ENCODE peak calls at places on chromosomes 5 and 9, in nine cellular contexts. J is transverse colon; Q is brain microvascular endothelial cell; I is CD8-positive, alpha-beta memory T cell; N is HAP-1; F is cardiac muscle cell; S is body of pancreas; R is BJ; M is effector memory CD4-positive, alpha-beta T cell. L is an unnamed sample.
A peak's percentile ranks its signal among the peaks of the same experiment; 100 is the strongest.

GRCh38 chr5:39892708-39893107 is 467.9 kb upstream of the DAB2 start:
- DNase-seq in J (no peak), Q (peak; percentile 40), I (no peak), N (no peak), F (peak; percentile 14), S (no peak), R (no peak), M (no peak), L (no peak)

GRCh38 chr9:90697782-90698181 is 55.2 kb upstream of the DIRAS2 start:
- DNase-seq in J (no peak), Q (no peak), I (no peak), N (no peak), F (no peak), S (no peak), R (no peak), M (no peak), L (no peak)

GRCh38 chr5:130138406-130139060 is 234.3 kb downstream of the CHSY3 start:
- DNase-seq in J (no peak), Q (peak; percentile 57), I (no peak), N (no peak), F (peak; percentile 37), S (no peak), R (peak; percentile 2), M (no peak), L (no peak)

GRCh38 chr9:89037325-89037724 is 46.1 kb downstream of the S1PR3 start:
- DNase-seq in J (no peak), Q (no peak), I (no peak), N (no peak), F (no peak), S (no peak), R (no peak), M (no peak), L (no peak)

GRCh38 chr5:5381259-5382006 is 41.0 kb upstream of the ICE1 start:
- DNase-seq in J (no peak), Q (no peak), I (no peak), N (no peak), F (peak; percentile 4), S (no peak), R (no peak), M (no peak), L (no peak)

GRCh38 chr5:76590027-76590426 is 33.2 kb downstream of the F2RL2 start:
- DNase-seq in J (no peak), Q (no peak), I (no peak), N (no peak), F (no peak), S (no peak), R (no peak), M (no peak), L (no peak)

GRCh38 chr5:36599986-36600779 is 6.2 kb upstream of the SLC1A3 start:
- DNase-seq in J (no peak), Q (no peak), I (no peak), N (no peak), F (peak; percentile 86), S (no peak), R (no peak), M (no peak), L (no peak)

GRCh38 chr5:80921026-80921425 is 39.1 kb upstream of the RASGRF2 start:
- DNase-seq in J (no peak), Q (no peak), I (no peak), N (no peak), F (no peak), S (no peak), R (no peak), M (no peak), L (no peak)

GRCh38 chr9:68446836-68447235 is 90.4 kb downstream of the PGM5 start:
- DNase-seq in J (peak; percentile 39), Q (no peak), I (no peak), N (no peak), F (no peak), S (no peak), R (no peak), M (no peak), L (no peak)

GRCh38 chr5:71456362-71456743 is 902 bp downstream of the BDP1 start:
- DNase-seq in J (no peak), Q (no peak), I (no peak), N (no peak), F (no peak), S (no peak), R (no peak), M (no peak), L (no peak)

GRCh38 chr9:17622749-17623148 is 43.9 kb downstream of the SH3GL2 start:
- DNase-seq in J (no peak), Q (no peak), I (no peak), N (no peak), F (no peak), S (no peak), R (no peak), M (no peak), L (no peak)

GRCh38 chr5:56589486-56589870 is 225.9 kb upstream of the MAP3K1 start:
- DNase-seq in J (no peak), Q (no peak), I (no peak), N (no peak), F (no peak), S (no peak), R (no peak), M (no peak), L (no peak)

GRCh38 chr9:4837768-4838546 is 45.2 kb downstream of the RCL1 start:
- DNase-seq in J (no peak), Q (peak; percentile 90), I (no peak), N (no peak), F (peak; percentile 94), S (no peak), R (peak; percentile 74), M (no peak), L (peak; percentile 54)

GRCh38 chr9:61673664-61674381 is 484.0 kb downstream of the SPATA31A7 start:
- DNase-seq in J (no peak), Q (no peak), I (no peak), N (no peak), F (no peak), S (no peak), R (no peak), M (no peak), L (no peak)

GRCh38 chr9:129748249-129748648 is 4.6 kb downstream of the PTGES start:
- DNase-seq in J (no peak), Q (no peak), I (no peak), N (no peak), F (no peak), S (no peak), R (no peak), M (no peak), L (no peak)

GRCh38 chr9:133621868-133622267 is 12.7 kb upstream of the FAM163B start:
- DNase-seq in J (no peak), Q (no peak), I (no peak), N (no peak), F (no peak), S (no peak), R (no peak), M (no peak), L (no peak)

GRCh38 chr9:133615897-133616188 is 6.7 kb upstream of the FAM163B start:
- DNase-seq in J (no peak), Q (no peak), I (no peak), N (no peak), F (no peak), S (no peak), R (no peak), M (no peak), L (no peak)

GRCh38 chr9:133616643-133617405 is 7.6 kb upstream of the FAM163B start:
- DNase-seq in J (no peak), Q (no peak), I (no peak), N (no peak), F (no peak), S (no peak), R (no peak), M (no peak), L (no peak)

GRCh38 chr9:133619791-133620190 is 10.6 kb upstream of the FAM163B start:
- DNase-seq in J (peak; percentile 23), Q (no peak), I (peak; percentile 56), N (no peak), F (no peak), S (peak; percentile 26), R (no peak), M (peak; percentile 49), L (no peak)

DNA sequence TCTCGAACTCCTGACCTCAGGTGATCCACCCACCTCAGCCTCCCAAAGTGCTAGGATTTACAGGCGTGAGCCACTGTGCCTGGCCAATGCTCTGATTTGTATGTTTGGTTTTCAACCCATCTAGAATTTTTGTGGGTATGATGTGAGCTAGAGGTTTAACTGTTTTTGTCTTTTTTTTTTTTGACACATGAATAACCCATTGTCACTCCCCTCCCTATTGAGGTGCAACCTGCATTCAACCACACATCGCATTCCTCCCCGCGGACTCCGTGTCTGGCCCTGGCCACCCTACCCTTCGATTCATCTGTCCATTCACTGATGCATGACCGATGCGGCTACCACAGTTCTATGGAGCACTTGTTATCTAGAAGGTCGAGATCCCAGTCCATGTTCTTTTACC is 9.5 kb upstream of the FAM163B start:
- DNase-seq in J (no peak), Q (no peak), I (no peak), N (no peak), F (no peak), S (no peak), R (no peak), M (no peak), L (no peak)
- H3K27me3 ChIP-seq in J (peaks cover 52% of the 10 kb centered on the region), Q (peaks cover 49% of the 10 kb centered on the region), I (no peaks in the 10 kb centered on the region), N (peaks cover 47% of the 10 kb centered on the region), F (peaks cover 31% of the 10 kb centered on the region), S (no peaks in the 10 kb centered on the region), R (peaks cover 26% of the 10 kb centered on the region), M (no peaks in the 10 kb centered on the region), L (peaks cover 31% of the 10 kb centered on the region)

GRCh38 chr9:93869863-93870262 is 85.3 kb downstream of the BARX1 start:
- DNase-seq in J (no peak), Q (no peak), I (no peak), N (no peak), F (no peak), S (no peak), R (no peak), M (no peak), L (no peak)
- H3K27me3 ChIP-seq in J (peaks cover 6% of the 10 kb centered on the region), Q (no peaks in the 10 kb centered on the region), I (no peaks in the 10 kb centered on the region), N (no peaks in the 10 kb centered on the region), F (peaks cover 5% of the 10 kb centered on the region), S (no peaks in the 10 kb centered on the region), R (no peaks in the 10 kb centered on the region), M (no peaks in the 10 kb centered on the region), L (peaks cover 2% of the 10 kb centered on the region)

DNA sequence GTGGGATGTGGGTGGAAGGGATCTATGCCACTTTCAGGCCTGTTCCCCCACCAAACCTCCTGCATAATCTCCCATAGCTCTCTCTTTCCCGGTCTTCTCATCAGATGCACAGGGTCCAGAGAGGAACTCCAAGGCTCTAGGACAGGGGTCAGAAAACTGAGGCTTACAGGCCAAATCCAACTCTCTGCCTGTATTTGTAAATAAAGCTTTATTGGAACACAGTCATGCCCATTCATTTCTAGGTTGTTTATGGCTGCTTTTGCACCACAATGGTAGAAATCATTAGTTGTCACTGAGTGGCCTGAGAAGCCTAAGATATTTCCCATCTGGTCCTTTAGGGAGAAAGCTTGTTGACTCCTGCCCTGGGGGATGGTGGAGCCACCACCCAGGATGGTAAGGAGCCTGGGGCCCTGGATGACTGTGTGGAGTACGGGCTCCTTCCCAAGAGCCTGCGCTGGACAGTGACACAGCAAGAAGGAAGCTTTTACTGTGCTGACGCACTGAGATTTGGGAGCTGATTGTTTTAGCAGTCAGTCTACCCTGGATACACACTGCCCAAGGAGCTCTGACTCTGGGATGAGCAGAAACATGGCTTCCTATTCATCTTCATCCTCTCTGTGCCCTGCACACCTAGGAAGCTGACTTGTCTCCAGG is 64.0 kb upstream of the RAPGEF1 start:
- DNase-seq in J (no peak), Q (no peak), I (no peak), N (no peak), F (no peak), S (no peak), R (no peak), M (no peak), L (no peak)
- H3K27me3 ChIP-seq in J (peaks cover 51% of the 10 kb centered on the region), Q (peaks cover 15% of the 10 kb centered on the region), I (no peaks in the 10 kb centered on the region), N (no peaks in the 10 kb centered on the region), F (no peaks in the 10 kb centered on the region), S (no peaks in the 10 kb centered on the region), R (peaks cover 11% of the 10 kb centered on the region), M (no peaks in the 10 kb centered on the region), L (peaks cover 17% of the 10 kb centered on the region)

GRCh38 chr9:131045300-131046092 is 36.5 kb downstream of the LAMC3 start:
- DNase-seq in J (no peak), Q (no peak), I (peak; percentile 29), N (no peak), F (peak; percentile 13), S (no peak), R (no peak), M (no peak), L (no peak)
- H3K27me3 ChIP-seq in J (peaks cover 12% of the 10 kb centered on the region), Q (peaks cover 41% of the 10 kb centered on the region), I (peaks cover 23% of the 10 kb centered on the region), N (no peaks in the 10 kb centered on the region), F (no peaks in the 10 kb centered on the region), S (no peaks in the 10 kb centered on the region), R (peaks cover 1% of the 10 kb centered on the region), M (no peaks in the 10 kb centered on the region), L (peaks cover 3% of the 10 kb centered on the region)

L was measured in kidney epithelial cell.